ENCODE peak calls at places on chromosome 10, in eight cellular contexts. T, A, K, R, V, B, G and O are unnamed samples.

GRCh38 chr10:132707776-132708171 is 78.2 kb downstream of the NKX6-2 start:
- DNase-seq in R (no peak), V (no peak), K (peak; percentile 44), A (no peak), T (peak; percentile 5), B (no peak), G (no peak), O (no peak)

GRCh38 chr10:24617771-24618396 is 105.8 kb downstream of the ARHGAP21 start:
- DNase-seq in G (no peak), R (peak; percentile 45), V (peak; percentile 41), B (peak; percentile 7), T (peak; percentile 54), K (peak; percentile 68), A (peak; percentile 36), O (peak; percentile 60)

GRCh38 chr10:56178210-56178609 is 182.8 kb downstream of the ZWINT start:
- DNase-seq in A (no peak), K (no peak), G (no peak), B (no peak), R (no peak), T (no peak), V (peak; percentile 71), O (no peak)

GRCh38 chr10:123787566-123787965 is 104.0 kb downstream of the CPXM2 start:
- DNase-seq in A (no peak), R (no peak), K (no peak), V (no peak), B (no peak), T (no peak), G (no peak), O (no peak)

GRCh38 chr10:52961298-52961697 is 188.7 kb upstream of the MBL2 start:
- DNase-seq in A (no peak), K (no peak), V (no peak), B (no peak), R (no peak), G (no peak), T (no peak), O (no peak)

GRCh38 chr10:67612577-67613537 is 83.1 kb downstream of the CTNNA3 start:
- DNase-seq in R (no peak), V (no peak), T (no peak), B (no peak), K (no peak), G (no peak), A (no peak), O (no peak)

GRCh38 chr10:125011926-125012705 is 70.2 kb downstream of the ZRANB1 start:
- DNase-seq in A (no peak), K (no peak), R (no peak), T (no peak), B (no peak), V (peak; percentile 71), G (no peak), O (no peak)

GRCh38 chr10:6197274-6197673 is 5.5 kb upstream of the PFKFB3 start:
- DNase-seq in V (no peak), G (no peak), B (no peak), A (no peak), K (no peak), R (no peak), T (no peak), O (no peak)

GRCh38 chr10:24957624-24958435 is 5.4 kb upstream of the PRTFDC1 start:
- DNase-seq in T (no peak), B (no peak), V (no peak), R (peak; percentile 31), G (no peak), K (no peak), A (no peak), O (peak; percentile 35)

GRCh38 chr10:113069595-113069994 is 119.5 kb downstream of the TCF7L2 start:
- DNase-seq in R (peak; percentile 65), A (no peak), K (no peak), B (no peak), V (no peak), T (no peak), G (no peak), O (no peak)

GRCh38 chr10:74704629-74705360 is 121.6 kb upstream of the KAT6B start:
- DNase-seq in R (no peak), T (peak; percentile 37), B (no peak), V (no peak), A (no peak), K (no peak), G (no peak), O (no peak)

GRCh38 chr10:43867667-43868361 is 219.1 kb upstream of the ZNF32 start:
- DNase-seq in B (no peak), T (no peak), A (no peak), R (no peak), K (no peak), G (no peak), V (no peak), O (no peak)

GRCh38 chr10:4100324-4100826 is 315.4 kb upstream of the KLF6 start:
- DNase-seq in T (no peak), K (no peak), R (no peak), G (no peak), B (no peak), A (no peak), V (no peak), O (no peak)

GRCh38 chr10:119786117-119786769 is 60.4 kb downstream of the INPP5F start:
- DNase-seq in R (no peak), K (no peak), A (no peak), G (no peak), B (no peak), T (no peak), V (no peak), O (peak; percentile 16)

GRCh38 chr10:93512565-93512964 is 16.2 kb downstream of the CEP55 start:
- DNase-seq in G (no peak), A (no peak), V (no peak), K (no peak), R (no peak), T (no peak), B (no peak), O (no peak)

GRCh38 chr10:70678757-70679489 is 6.6 kb downstream of the ADAMTS14 start:
- DNase-seq in T (no peak), B (no peak), A (no peak), V (no peak), G (no peak), K (no peak), R (no peak), O (no peak)

GRCh38 chr10:70676511-70676910 is 4.2 kb downstream of the ADAMTS14 start:
- DNase-seq in R (no peak), A (no peak), B (no peak), T (no peak), G (no peak), K (no peak), V (no peak), O (no peak)

GRCh38 chr10:70677016-70677415 is 4.7 kb downstream of the ADAMTS14 start:
- DNase-seq in V (no peak), A (no peak), G (no peak), R (no peak), B (no peak), K (no peak), T (no peak), O (no peak)

GRCh38 chr10:70678250-70678635 is 5.9 kb downstream of the ADAMTS14 start:
- DNase-seq in G (no peak), A (no peak), T (no peak), R (no peak), V (no peak), B (no peak), K (no peak), O (no peak)

GRCh38 chr10:70677620-70678249 is 5.4 kb downstream of the ADAMTS14 start:
- DNase-seq in R (no peak), K (peak; percentile 72), G (no peak), V (no peak), A (no peak), B (no peak), T (no peak), O (no peak)
- H3K27me3 ChIP-seq in R (no peaks in the 10 kb centered on the region), K (no peaks in the 10 kb centered on the region), G (peaks cover 25% of the 10 kb centered on the region), V (no peaks in the 10 kb centered on the region), A (no peaks in the 10 kb centered on the region), B (no peaks in the 10 kb centered on the region), T (no peaks in the 10 kb centered on the region), O (no peaks in the 10 kb centered on the region)

DNA sequence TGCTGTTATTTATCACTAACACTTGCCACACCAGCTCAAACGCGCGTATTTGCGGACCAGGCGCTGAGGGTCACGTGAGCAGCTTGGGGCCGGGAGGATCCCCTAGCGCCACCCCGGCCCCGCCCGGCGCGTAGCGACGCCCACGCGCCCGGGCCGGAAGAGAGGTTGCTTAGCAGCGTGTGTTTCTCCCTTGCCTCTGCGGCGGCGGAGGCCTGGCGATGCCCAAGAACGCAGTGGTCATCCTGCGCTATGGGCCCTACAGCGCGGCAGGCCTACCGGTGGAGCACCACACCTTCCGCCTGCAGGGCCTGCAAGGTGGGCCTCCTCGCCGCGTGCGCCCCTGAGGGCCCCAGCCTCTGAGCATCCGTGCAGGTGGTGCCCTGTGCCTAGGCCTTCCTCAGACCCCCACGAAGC is at the start of gene C10orf53:
- DNase-seq in B (no peak), V (no peak), K (no peak), G (no peak), R (no peak), A (no peak), T (peak; percentile 26), O (no peak)
- H3K4me3 ChIP-seq in B (no peak within 1 kb of the TSS), V (no peak within 1 kb of the TSS), K (no peak within 1 kb of the TSS), G (no peak within 1 kb of the TSS), R (no peak within 1 kb of the TSS), A (no peak within 1 kb of the TSS), T (no peak within 1 kb of the TSS), O (no peak within 1 kb of the TSS)

DNA sequence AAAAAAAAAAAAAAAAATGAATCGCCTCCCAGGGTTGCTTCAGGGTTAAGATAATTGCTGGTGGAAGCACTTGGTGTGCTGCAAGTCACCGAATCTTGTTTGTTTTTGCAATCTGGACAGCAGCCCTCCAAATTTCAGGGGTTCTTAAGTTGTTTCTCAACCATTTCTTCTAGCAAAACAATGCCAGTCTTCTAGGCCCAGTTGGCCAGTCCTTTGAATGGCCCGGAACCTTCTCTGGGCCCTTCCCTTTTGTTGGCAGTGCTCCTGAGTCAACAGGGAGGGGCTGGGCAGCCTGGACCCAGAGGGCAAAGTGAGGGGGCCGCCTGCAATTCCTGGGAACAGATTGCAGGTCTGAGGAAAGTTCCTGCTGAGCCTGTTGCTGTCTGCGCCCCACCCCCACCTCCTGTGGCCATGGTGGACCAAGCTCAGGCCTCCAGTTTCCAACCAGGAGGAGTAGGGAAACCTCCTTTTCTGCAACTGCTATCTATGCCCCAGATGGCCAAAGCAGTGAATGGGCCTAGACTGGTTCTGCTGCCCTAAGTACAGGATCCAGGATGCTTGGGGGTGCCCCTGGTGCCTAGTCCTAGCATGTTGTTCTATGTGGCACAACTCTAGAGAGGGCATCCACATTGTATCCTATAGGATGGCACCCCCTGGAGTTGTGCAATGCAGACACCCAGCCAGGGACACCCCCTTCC is 31.4 kb upstream of the PDCD4 start:
- DNase-seq in R (no peak), B (peak; percentile 32), V (no peak), T (peak; percentile 90), G (no peak), A (no peak), K (peak; percentile 93), O (no peak)
- TF ChIP-seq POLR2A in R (no peak), B (no peak), V (no peak), T (peak; percentile 30), G (no peak), A (no peak), K (peak; percentile 46), O (no peak)

GRCh38 chr10:117936136-117936535 is 110.6 kb downstream of the RAB11FIP2 start:
- DNase-seq in A (no peak), B (no peak), T (no peak), R (no peak), V (peak; percentile 33), G (no peak), K (no peak), O (no peak)
- H3K27me3 ChIP-seq in A (no peaks in the 10 kb centered on the region), B (no peaks in the 10 kb centered on the region), T (no peaks in the 10 kb centered on the region), R (peaks cover 31% of the 10 kb centered on the region), V (no peaks in the 10 kb centered on the region), G (no peaks in the 10 kb centered on the region), K (no peaks in the 10 kb centered on the region), O (no peaks in the 10 kb centered on the region)

GRCh38 chr10:122461367-122461728 is at the start of gene HTRA1:
- DNase-seq in A (peak; percentile 86), T (peak; percentile 72), R (no peak), G (no peak), B (peak; percentile 64), K (peak; percentile 59), V (peak; percentile 90), O (peak; percentile 81)
- H3K4me3 ChIP-seq in A (peak within 1 kb of the TSS; percentile 57), T (peak within 1 kb of the TSS; percentile 37), R (no peak within 1 kb of the TSS), G (peak within 1 kb of the TSS; percentile 47), B (peak within 1 kb of the TSS; percentile 55), K (peak within 1 kb of the TSS; percentile 30), V (peak within 1 kb of the TSS; percentile 85), O (peak within 1 kb of the TSS; percentile 16)